ENCODE peak calls at places on chromosomes 1 and 21, in four cellular contexts. M is K562, F is GM12878, J is H1. R is an unnamed sample.

GRCh38 chr1:92482665-92483441 is 3.9 kb downstream of the GFI1 start:
- DNase-seq in M (no peak), F (no peak), J (no peak), R (no peak)

GRCh38 chr21:28436286-28436932 is 556.3 kb downstream of the LTN1 start:
- DNase-seq in M (no peak), F (no peak), J (no peak), R (no peak)

GRCh38 chr1:28631713-28632112 is 11.2 kb downstream of the TAF12 start:
- DNase-seq in M (no peak), F (no peak), J (no peak), R (no peak)

GRCh38 chr1:39886757-39887231 is 3.5 kb upstream of the TRIT1 start:
- DNase-seq in M (no peak), F (no peak), J (no peak), R (no peak)

GRCh38 chr1:98651116-98651625 is 10.3 kb upstream of the SNX7 start:
- DNase-seq in M (no peak), F (no peak), J (no peak), R (no peak)

GRCh38 chr21:35026617-35027557 is 22.2 kb downstream of the RUNX1 start:
- DNase-seq in M (peak), F (no peak), J (no peak), R (peak)

GRCh38 chr1:1324084-1324523 is 356 bp downstream of the INTS11 start:
- DNase-seq in M (no peak), F (no peak), J (no peak), R (no peak)

GRCh38 chr1:186828612-186829542 is at the start of gene PLA2G4A:
- DNase-seq in M (no peak), F (no peak), J (no peak), R (no peak)

GRCh38 chr1:209207701-209208286 is 375.7 kb upstream of the CAMK1G start:
- DNase-seq in M (peak), F (no peak), J (peak), R (peak)

GRCh38 chr21:41366522-41367151 is 4.8 kb downstream of the MX2 start:
- DNase-seq in M (peak), F (peak), J (no peak), R (peak)

GRCh38 chr1:30868833-30869435 is 39.6 kb downstream of the SDC3 start:
- DNase-seq in M (no peak), F (peak), J (no peak), R (no peak)

GRCh38 chr21:22260274-22260673 is 1262.1 kb downstream of the NCAM2 start:
- DNase-seq in M (no peak), F (no peak), J (no peak), R (no peak)

DNA sequence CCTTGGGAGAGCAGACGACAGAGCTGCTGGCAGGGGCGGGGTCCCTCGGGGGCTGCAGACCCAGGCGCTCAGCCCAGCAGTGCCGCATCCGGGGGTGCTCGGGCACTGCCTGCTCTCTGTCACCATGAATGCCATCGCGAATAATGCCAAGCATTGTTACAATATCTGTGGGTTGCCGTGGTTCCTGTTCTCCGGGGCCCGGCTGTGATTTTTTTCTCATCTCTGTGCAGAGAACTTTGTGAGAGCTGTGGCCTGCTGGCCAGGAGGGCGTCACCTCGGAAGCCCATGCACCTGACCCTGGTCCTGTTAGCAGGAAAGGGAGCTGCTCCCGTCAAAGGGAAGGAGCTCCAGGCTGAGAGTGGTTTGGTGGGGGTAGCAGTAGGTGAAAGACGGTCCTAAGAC is 70.4 kb downstream of the PRDM16 start:
- DNase-seq in M (no peak), F (no peak), J (no peak), R (no peak)
- TF ChIP-seq CBX5 in M (no peak), F (no peak), J (no peak), R (no peak)

DNA sequence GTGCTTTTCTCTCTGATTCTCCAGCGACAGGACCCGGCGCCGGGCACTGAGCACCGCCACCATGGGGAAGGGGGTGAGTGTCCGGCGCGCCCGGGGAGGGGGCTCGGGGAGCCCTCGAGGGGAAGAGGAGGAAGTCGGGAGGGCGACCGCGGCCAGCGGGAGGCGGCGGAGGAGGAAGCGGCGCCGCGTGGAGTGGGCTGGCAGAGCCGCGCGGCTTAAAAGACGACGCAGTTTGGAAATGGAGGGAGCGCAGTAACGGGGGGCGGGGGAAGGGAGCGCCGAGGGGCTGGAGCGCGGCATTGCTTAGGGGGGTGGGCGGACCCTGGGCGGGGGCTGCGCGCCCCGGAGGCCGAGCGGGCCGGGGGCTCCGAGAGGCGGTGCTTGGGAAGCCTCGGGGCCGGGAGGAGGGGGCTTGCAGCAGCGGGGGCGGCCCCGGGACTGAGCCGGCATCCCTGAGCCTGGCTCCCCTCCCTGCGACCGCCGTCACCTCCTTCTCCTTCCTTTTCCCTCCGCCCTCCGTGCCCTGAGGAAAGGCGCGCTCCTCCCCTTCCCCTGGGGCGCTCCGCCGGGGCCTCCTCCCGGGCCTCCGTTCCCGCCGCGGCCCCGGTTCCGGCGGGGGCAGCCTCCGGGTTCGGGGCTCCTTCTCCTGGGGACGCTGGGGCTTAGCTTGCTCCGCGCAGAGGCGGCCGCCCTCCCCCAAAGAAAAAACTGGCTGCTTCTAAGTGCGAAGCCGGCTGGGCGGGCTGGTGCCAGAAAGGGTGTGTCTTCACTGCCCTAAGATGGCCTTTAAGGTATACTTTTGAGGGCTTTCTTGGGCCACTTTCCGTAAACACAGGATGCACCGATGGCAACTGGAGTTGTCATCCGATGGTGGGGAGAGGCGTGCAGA is 651 bp downstream of the ATP1A1 start:
- DNase-seq in M (peak), F (no peak), J (no peak), R (no peak)
- TF ChIP-seq CBX5 in M (no peak), F (no peak), J (no peak), R (no peak)

GRCh38 chr1:47257224-47257623 is 25.2 kb upstream of the TAL1 start:
- DNase-seq in M (no peak), F (no peak), J (no peak), R (no peak)
- TF ChIP-seq CBX5 in M (no peak), F (no peak), J (no peak), R (no peak)

DNA sequence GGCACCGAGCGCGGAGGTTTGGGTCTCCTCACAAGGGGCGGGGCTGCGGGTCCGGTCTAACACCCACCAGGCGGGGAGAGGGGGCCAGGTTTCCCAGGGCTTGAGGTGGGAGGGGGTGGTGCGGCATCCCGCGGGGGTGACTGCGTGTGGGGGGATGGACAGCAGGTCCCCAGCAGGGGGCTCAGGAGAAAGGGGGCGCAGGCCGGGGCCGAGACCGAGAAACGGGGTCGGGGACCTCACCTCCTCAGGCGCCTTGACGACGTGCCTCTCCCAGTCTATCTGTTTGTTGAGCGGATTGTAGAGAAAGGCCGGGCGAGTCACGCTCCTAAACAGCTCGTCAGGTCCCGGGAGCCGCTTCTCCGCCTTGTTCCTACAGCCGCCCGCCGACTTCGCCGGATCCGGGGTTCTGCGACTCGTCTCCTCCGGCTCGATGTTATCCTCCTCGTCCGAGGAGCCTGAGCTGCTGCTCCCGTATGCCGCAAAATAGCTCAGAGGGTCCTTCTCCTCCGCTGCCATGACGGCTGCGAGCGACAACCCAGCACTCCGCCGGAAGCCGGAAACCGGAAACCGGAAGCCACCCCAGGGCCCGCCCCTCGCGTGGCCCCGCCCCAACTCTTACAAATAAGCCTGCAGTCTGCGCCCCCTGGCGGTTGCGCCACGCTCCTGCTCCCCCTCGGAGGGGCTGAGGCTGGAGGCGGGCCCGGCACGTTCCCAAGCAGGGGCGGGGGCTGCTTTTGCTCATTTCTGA is at the start of gene C1orf52:
- DNase-seq in M (peak), F (no peak), J (peak), R (peak)
- TF ChIP-seq CBX5 in M (no peak), F (no peak), J (no peak), R (peak)

DNA sequence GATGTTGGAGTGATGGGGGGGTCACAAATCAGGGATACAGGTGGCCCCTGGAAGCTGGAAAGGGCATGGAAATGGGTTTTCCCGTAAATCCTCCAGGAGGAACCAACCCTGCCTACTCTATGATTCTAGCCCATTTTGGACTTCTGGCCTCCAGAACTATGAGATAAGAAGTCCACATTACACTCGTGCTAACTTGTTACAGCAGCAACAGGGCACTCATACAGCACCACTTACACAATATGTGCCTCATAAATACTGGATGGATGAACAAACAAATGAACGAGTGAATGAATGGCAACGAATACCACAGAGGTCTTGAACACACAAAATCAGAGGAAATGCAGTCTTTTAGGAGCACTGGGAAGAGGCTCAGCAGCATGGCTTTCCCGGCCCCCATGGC is 531.3 kb downstream of the NPHP4 start:
- DNase-seq in M (no peak), F (no peak), J (no peak), R (no peak)
- TF ChIP-seq CBX5 in M (no peak), F (no peak), J (no peak), R (no peak)

DNA sequence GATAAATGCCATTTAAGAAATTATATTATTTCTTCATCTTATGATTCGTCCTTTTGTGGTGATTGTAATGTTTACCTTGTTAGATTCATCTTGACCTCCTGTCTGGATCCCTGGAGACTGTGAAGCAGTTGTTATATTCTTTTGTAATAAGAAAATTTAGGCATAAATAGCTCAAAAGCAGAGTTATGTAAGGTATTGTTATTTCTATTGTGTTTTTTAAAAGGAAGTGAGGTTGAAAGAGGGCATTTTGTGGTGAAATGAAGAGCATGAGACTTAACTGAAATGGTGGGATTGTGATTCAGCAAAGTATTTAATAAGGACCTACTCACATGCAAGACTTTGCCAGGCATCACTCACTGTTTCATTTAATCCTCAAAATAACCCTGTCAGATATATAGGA is 104.0 kb downstream of the PDE4B start:
- DNase-seq in M (no peak), F (no peak), J (no peak), R (no peak)
- TF ChIP-seq CBX5 in M (no peak), F (no peak), J (no peak), R (no peak)

GRCh38 chr1:155016231-155016831 is 13.7 kb downstream of the ZBTB7B start:
- DNase-seq in M (no peak), F (no peak), J (no peak), R (no peak)
- TF ChIP-seq CBX5 in M (no peak), F (no peak), J (no peak), R (no peak)

GRCh38 chr1:219171192-219171935 is 2.3 kb upstream of the LYPLAL1 start:
- DNase-seq in M (no peak), F (no peak), J (no peak), R (peak)
- TF ChIP-seq CBX5 in M (no peak), F (no peak), J (no peak), R (no peak)

DNA sequence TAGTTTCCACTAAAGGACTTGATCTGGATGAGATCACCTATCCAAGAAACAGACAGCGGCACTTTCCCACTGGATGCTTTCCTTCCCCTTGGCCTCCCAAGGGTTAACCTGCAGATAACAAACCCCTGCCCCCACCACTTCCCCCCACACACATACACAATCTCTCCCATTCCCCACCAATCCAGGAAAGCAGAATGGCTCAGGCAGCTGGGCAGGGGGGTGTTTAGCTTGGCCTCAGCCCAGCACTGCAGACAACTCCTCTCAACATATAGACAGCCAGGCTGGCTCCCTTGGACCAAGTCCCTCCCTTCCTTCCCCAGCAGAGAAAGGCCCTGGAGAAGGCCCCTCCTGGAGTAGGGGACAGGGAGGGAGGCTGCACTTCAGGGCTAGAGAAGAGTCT is 24.6 kb downstream of the PLEKHA6 start:
- DNase-seq in M (no peak), F (no peak), J (no peak), R (no peak)
- TF ChIP-seq CBX5 in M (no peak), F (no peak), J (no peak), R (no peak)

R was measured in HepG2.